ENCODE peak calls at places on chromosome 3, in five cellular contexts. H is breast epithelium, O is brain microvascular endothelial cell, Q is BJ, M is AG09309. X is an unnamed sample.

GRCh38 chr3:65479967-65480366 is 558.8 kb downstream of the MAGI1 start:
- DNase-seq in Q (no peak), O (peak), H (no peak), M (no peak), X (no peak)

GRCh38 chr3:15630646-15631350 is 29.3 kb downstream of the BTD start:
- DNase-seq in O (peak), Q (peak), M (no peak), H (no peak), X (no peak)

GRCh38 chr3:81684739-81685395 is 76.6 kb downstream of the GBE1 start:
- DNase-seq in H (no peak), M (no peak), O (peak), Q (peak), X (no peak)

GRCh38 chr3:123287051-123287961 is 85.6 kb downstream of the SEC22A start:
- DNase-seq in Q (no peak), O (no peak), M (no peak), H (no peak), X (no peak)

GRCh38 chr3:71581451-71581980 is 2.0 kb downstream of the FOXP1 start:
- DNase-seq in Q (no peak), O (no peak), H (peak), M (no peak), X (no peak)

GRCh38 chr3:172047567-172048115 is 8.3 kb downstream of the FNDC3B start:
- DNase-seq in O (no peak), M (no peak), H (no peak), Q (no peak), X (no peak)

GRCh38 chr3:59890637-59891036 is 840.8 kb upstream of the CFAP20DC start:
- DNase-seq in M (no peak), H (no peak), Q (no peak), O (no peak), X (no peak)

GRCh38 chr3:98013428-98014349 is 21.4 kb downstream of the GABRR3 start:
- DNase-seq in Q (no peak), H (no peak), O (no peak), M (no peak), X (no peak)

GRCh38 chr3:64176461-64176996 is 48.7 kb downstream of the PRICKLE2 start:
- DNase-seq in O (no peak), H (no peak), M (no peak), Q (no peak), X (no peak)

GRCh38 chr3:109545746-109546145 is 208.4 kb upstream of the DPPA4 start:
- DNase-seq in Q (no peak), O (no peak), H (no peak), M (no peak), X (no peak)

GRCh38 chr3:186946756-186947375 is 16.5 kb downstream of the ST6GAL1 start:
- DNase-seq in M (no peak), Q (no peak), H (no peak), O (no peak), X (no peak)

GRCh38 chr3:155504682-155505081 is 211.2 kb upstream of the STRIT1 start:
- DNase-seq in Q (no peak), H (no peak), M (no peak), O (no peak), X (no peak)

GRCh38 chr3:110397115-110397514 is 674.5 kb upstream of the NECTIN3 start:
- DNase-seq in H (no peak), O (no peak), M (no peak), Q (no peak), X (no peak)

GRCh38 chr3:97871206-97871605 is 49.4 kb downstream of the CRYBG3 start:
- DNase-seq in Q (no peak), O (no peak), M (no peak), H (no peak), X (no peak)

GRCh38 chr3:95971573-95971972 is 842.8 kb upstream of the EPHA6 start:
- DNase-seq in Q (no peak), O (no peak), M (no peak), H (no peak), X (no peak)

GRCh38 chr3:187368251-187368733 is at the start of gene RTP4:
- DNase-seq in H (no peak), M (peak), Q (no peak), O (no peak), X (no peak)

GRCh38 chr3:170414202-170414663 is 4.4 kb upstream of the CLDN11 start:
- DNase-seq in M (peak), H (no peak), Q (peak), O (peak), X (peak)

GRCh38 chr3:189677667-189678066 is 46.5 kb downstream of the TP63 start:
- DNase-seq in M (no peak), O (no peak), H (no peak), Q (no peak), X (no peak)

GRCh38 chr3:98730338-98730737 is 32.8 kb upstream of the ST3GAL6 start:
- DNase-seq in O (peak), H (no peak), M (no peak), Q (no peak), X (no peak)

GRCh38 chr3:155185623-155186022 is 105.5 kb downstream of the MME start:
- DNase-seq in O (no peak), H (no peak), Q (peak), M (peak), X (peak)

GRCh38 chr3:139524841-139525538 is 14.6 kb downstream of the RBP1 start:
- DNase-seq in Q (no peak), O (no peak), H (no peak), M (no peak), X (no peak)

GRCh38 chr3:130971208-130971607 is 55.4 kb downstream of the ASTE1 start:
- DNase-seq in M (no peak), O (peak), Q (no peak), H (no peak), X (no peak)

GRCh38 chr3:29281265-29282228 is 676 bp downstream of the RBMS3 start:
- DNase-seq in M (no peak), O (peak), Q (no peak), H (no peak), X (no peak)

GRCh38 chr3:126180477-126181397 is at the start of gene ALDH1L1:
- DNase-seq in M (no peak), Q (no peak), O (no peak), H (no peak), X (no peak)

GRCh38 chr3:148439254-148439822 is 258.4 kb upstream of the AGTR1 start:
- DNase-seq in H (no peak), M (no peak), Q (no peak), O (no peak), X (no peak)

GRCh38 chr3:177703788-177704187 is 506.5 kb upstream of the TBL1XR1 start:
- DNase-seq in O (peak), M (no peak), H (no peak), Q (no peak), X (no peak)

GRCh38 chr3:125594581-125595011 is 701 bp downstream of the OSBPL11 start:
- DNase-seq in H (no peak), Q (peak), M (no peak), O (no peak), X (no peak)

GRCh38 chr3:131163-131889 is 65.2 kb upstream of the CHL1 start:
- DNase-seq in H (no peak), Q (no peak), M (no peak), O (no peak), X (no peak)

GRCh38 chr3:125061170-125061569 is 5.4 kb upstream of the HEG1 start:
- DNase-seq in Q (peak), H (no peak), O (no peak), M (no peak), X (no peak)

GRCh38 chr3:133211449-133211848 is 173.3 kb downstream of the TMEM108 start:
- DNase-seq in Q (no peak), H (no peak), M (no peak), O (peak), X (no peak)

GRCh38 chr3:175646865-175647264 is 787.7 kb downstream of the NAALADL2 start:
- DNase-seq in M (no peak), H (no peak), Q (no peak), O (no peak), X (no peak)

GRCh38 chr3:193342551-193342950 is 36.0 kb downstream of the ATP13A5 start:
- DNase-seq in H (no peak), O (no peak), Q (no peak), M (no peak), X (no peak)

GRCh38 chr3:32840086-32840841 is 22.5 kb downstream of the TRIM71 start:
- DNase-seq in M (no peak), H (no peak), Q (no peak), O (no peak), X (no peak)

GRCh38 chr3:128036119-128036518 is 16.1 kb upstream of the SEC61A1 start:
- DNase-seq in M (no peak), H (no peak), Q (no peak), O (no peak), X (no peak)

GRCh38 chr3:192122832-192123594 is 604.3 kb downstream of the FGF12 start:
- DNase-seq in O (no peak), M (no peak), H (no peak), Q (no peak), X (no peak)

GRCh38 chr3:171788546-171789351 is 21.5 kb downstream of the PLD1 start:
- DNase-seq in O (peak), Q (peak), M (peak), H (no peak), X (peak)

GRCh38 chr3:10469406-10470119 is 35.8 kb downstream of the ATP2B2 start:
- DNase-seq in Q (no peak), H (no peak), O (no peak), M (no peak), X (no peak)

DNA sequence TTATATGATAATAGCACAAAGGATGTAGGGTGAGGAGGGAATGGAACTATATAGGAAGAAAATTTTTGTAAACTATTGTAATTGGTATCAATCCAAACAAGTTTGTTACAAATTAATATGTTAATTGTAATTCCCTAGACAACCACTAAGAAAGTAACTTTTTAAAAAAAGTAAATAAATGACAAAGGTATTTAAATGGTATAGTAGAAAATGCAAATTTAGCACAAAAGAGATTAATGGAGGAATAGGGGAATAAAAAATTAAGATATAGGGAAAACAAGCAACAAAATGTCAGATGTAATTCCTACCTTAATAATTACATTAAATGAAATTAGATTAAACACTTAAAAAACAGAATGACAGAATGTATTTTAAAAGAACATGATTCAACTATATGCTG is 60.3 kb downstream of the TIMP4 start:
- DNase-seq in Q (no peak), M (no peak), H (no peak), O (no peak), X (no peak)
- TF ChIP-seq CTCF in Q (no peak), M (no peak), H (no peak), O (no peak), X (no peak)

DNA sequence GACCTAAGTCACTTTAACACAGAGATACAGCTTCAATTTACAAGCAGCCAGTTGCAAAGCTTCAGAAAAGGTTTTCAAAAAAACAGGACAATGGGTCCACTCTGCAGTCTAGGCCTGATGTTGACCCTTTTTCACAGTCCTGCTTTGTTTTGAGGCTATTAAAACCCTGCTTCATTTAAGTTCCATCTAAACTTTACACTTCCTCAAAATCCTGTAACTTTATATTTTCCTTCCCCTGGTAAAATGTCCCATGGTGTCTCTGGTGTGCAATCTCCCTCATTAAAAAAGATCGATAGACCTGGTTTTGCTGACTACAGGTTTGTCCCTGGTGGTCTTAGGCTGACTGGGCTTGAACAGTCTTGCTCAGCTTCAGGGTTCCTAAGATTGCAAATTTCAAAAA is 5.1 kb upstream of the RPL14 start:
- DNase-seq in O (no peak), Q (no peak), H (no peak), M (no peak), X (no peak)
- H3K4me3 ChIP-seq in O (no peak), Q (peak), H (peak), M (no peak), X (peak)

GRCh38 chr3:45084820-45085816 is 59.0 kb downstream of the CLEC3B start:
- DNase-seq in M (peak), O (peak), Q (peak), H (no peak), X (peak)
- TF ChIP-seq CTCF in M (peak), O (peak), Q (no peak), H (no peak), X (no peak)

GRCh38 chr3:52684184-52684583 is 1.5 kb downstream of the PBRM1 start:
- DNase-seq in M (no peak), H (no peak), O (no peak), Q (no peak), X (no peak)
- H3K4me3 ChIP-seq in M (no peak), H (no peak), O (peak), Q (no peak), X (no peak)

GRCh38 chr3:141365206-141365605 is 3.1 kb upstream of the ZBTB38 start:
- DNase-seq in O (no peak), M (no peak), H (no peak), Q (no peak), X (no peak)

GRCh38 chr3:141368925-141369794 is 856 bp downstream of the ZBTB38 start:
- DNase-seq in H (no peak), O (peak), Q (no peak), M (peak), X (no peak)

GRCh38 chr3:141368062-141368924 is at the start of gene ZBTB38:
- DNase-seq in M (peak), H (peak), O (peak), Q (peak), X (no peak)

GRCh38 chr3:141367038-141367730 is 1.1 kb upstream of the ZBTB38 start:
- DNase-seq in Q (peak), M (peak), H (peak), O (peak), X (peak)

GRCh38 chr3:141366285-141367037 is 1.8 kb upstream of the ZBTB38 start:
- DNase-seq in O (peak), H (no peak), M (peak), Q (peak), X (no peak)
- TF ChIP-seq CTCF in O (peak), H (no peak), M (no peak), Q (peak), X (peak)

X was measured in AG04449.